ENCODE peak calls at places on chromosomes 5 and 9, in four cellular contexts. K is endothelial cell, J is dorsolateral prefrontal cortex, Z is MCF 10A. I is an unnamed sample.

GRCh38 chr9:99868845-99869244 is 37.6 kb upstream of the STX17 start:
- DNase-seq in K (no peak), J (no peak), Z (peak; percentile 3), I (no peak)

GRCh38 chr9:6355728-6356127 is 27.6 kb downstream of the TPD52L3 start:
- DNase-seq in K (no peak), J (no peak), Z (peak; percentile 39), I (no peak)

GRCh38 chr5:127928053-127928452 is 155.5 kb upstream of the SLC12A2 start:
- DNase-seq in K (no peak), J (no peak), Z (no peak), I (no peak)

GRCh38 chr5:158013303-158013702 is 154.4 kb upstream of the CLINT1 start:
- DNase-seq in K (no peak), J (no peak), Z (no peak), I (no peak)

GRCh38 chr9:97059661-97060060 is 20.7 kb upstream of the CTSV start:
- DNase-seq in K (no peak), J (no peak), Z (peak; percentile 80), I (no peak)

GRCh38 chr5:93717162-93717561 is 24.2 kb downstream of the POU5F2 start:
- DNase-seq in K (no peak), J (no peak), Z (peak; percentile 51), I (no peak)

GRCh38 chr5:156879665-156880285 is 29.7 kb downstream of the PPP1R2B start:
- DNase-seq in K (no peak), J (no peak), Z (no peak), I (no peak)

GRCh38 chr9:98240475-98240874 is 15.0 kb downstream of the TBC1D2 start:
- DNase-seq in K (no peak), J (no peak), Z (no peak), I (no peak)

GRCh38 chr5:133977161-133977787 is 8.8 kb upstream of the C5orf15 start:
- DNase-seq in K (no peak), J (no peak), Z (no peak), I (no peak)

GRCh38 chr5:68178579-68178978 is 37.0 kb upstream of the PIK3R1 start:
- DNase-seq in K (no peak), J (no peak), Z (peak; percentile 79), I (no peak)

GRCh38 chr5:164844348-164844747 is 1338.9 kb downstream of the MAT2B start:
- DNase-seq in K (no peak), J (no peak), Z (no peak), I (no peak)

GRCh38 chr9:129617167-129617566 is 3.7 kb downstream of the C9orf50 start:
- DNase-seq in K (no peak), J (no peak), Z (peak; percentile 53), I (no peak)

GRCh38 chr5:140220032-140220697 is 45.2 kb downstream of the CYSTM1 start:
- DNase-seq in K (no peak), J (no peak), Z (no peak), I (no peak)

GRCh38 chr5:180468732-180469585 is 25.2 kb upstream of the CNOT6 start:
- DNase-seq in K (no peak), J (no peak), Z (no peak), I (no peak)

GRCh38 chr9:35367451-35367850 is 122.5 kb upstream of the RUSC2 start:
- DNase-seq in K (no peak), J (no peak), Z (peak; percentile 73), I (no peak)

GRCh38 chr9:114272739-114273431 is 50.0 kb upstream of the ORM1 start:
- DNase-seq in K (no peak), J (no peak), Z (no peak), I (no peak)

GRCh38 chr5:14188778-14189177 is 45.6 kb downstream of the TRIO start:
- DNase-seq in K (no peak), J (no peak), Z (no peak), I (no peak)

GRCh38 chr5:126681970-126682369 is 81.2 kb downstream of the PHAX start:
- DNase-seq in K (no peak), J (no peak), Z (no peak), I (no peak)

GRCh38 chr5:14109041-14109747 is 33.9 kb upstream of the TRIO start:
- DNase-seq in K (no peak), J (no peak), Z (peak; percentile 28), I (no peak)

GRCh38 chr9:133701981-133702797 is 36.0 kb downstream of the SARDH start:
- DNase-seq in K (no peak), J (no peak), Z (no peak), I (no peak)

GRCh38 chr9:137778336-137778735 is 99.2 kb upstream of the CACNA1B start:
- DNase-seq in K (no peak), J (no peak), Z (no peak), I (no peak)

GRCh38 chr9:92763721-92764380 is 782 bp downstream of the BICD2 start:
- DNase-seq in K (peak; percentile 53), J (no peak), Z (no peak), I (no peak)

GRCh38 chr5:95701074-95701473 is 18.3 kb upstream of the SPATA9 start:
- DNase-seq in K (no peak), J (no peak), Z (no peak), I (no peak)

GRCh38 chr9:137301086-137301947 is 754 bp downstream of the NRARP start:
- DNase-seq in K (peak; percentile 61), J (no peak), Z (peak; percentile 56), I (no peak)

GRCh38 chr5:139668064-139668880 is 20.1 kb downstream of the CXXC5 start:
- DNase-seq in K (peak; percentile 54), J (no peak), Z (peak; percentile 74), I (no peak)

GRCh38 chr9:105415344-105415980 is 32.4 kb upstream of the FSD1L start:
- DNase-seq in K (peak; percentile 66), J (peak; percentile 35), Z (peak; percentile 73), I (peak; percentile 71)

GRCh38 chr9:105418588-105419108 is 29.2 kb upstream of the FSD1L start:
- DNase-seq in K (no peak), J (no peak), Z (no peak), I (no peak)

GRCh38 chr9:105416840-105417239 is 31.0 kb upstream of the FSD1L start:
- DNase-seq in K (no peak), J (no peak), Z (no peak), I (no peak)

DNA sequence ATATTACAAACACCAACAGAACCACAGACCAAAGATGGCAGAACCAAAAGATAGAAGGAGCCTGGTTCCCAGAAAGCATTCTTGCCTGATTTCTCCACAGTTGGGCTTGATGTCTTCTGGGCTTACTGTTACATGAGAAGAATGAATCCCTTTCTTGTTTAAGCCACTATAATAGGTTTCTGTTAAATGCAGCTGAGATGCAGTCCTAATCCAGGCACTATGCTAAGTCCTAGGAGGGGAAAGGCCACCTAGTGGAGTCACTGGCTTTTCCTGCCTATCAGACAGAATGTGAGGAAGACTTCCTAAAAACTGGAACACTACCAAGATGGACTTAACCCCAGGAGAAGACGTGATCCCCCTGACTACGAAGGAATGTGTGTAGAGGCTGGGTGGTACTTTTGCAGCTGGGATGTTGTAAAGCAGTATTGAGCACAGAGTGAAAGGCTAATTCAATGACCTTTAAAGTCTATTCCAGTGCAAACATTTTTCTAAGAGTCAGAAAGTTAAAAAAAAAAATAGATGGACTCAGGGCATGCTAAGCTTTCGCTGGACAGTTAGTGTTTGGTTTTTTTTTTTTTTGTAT is 34.3 kb upstream of the FSD1L start:
- DNase-seq in K (no peak), J (no peak), Z (peak; percentile 55), I (no peak)
- TF ChIP-seq CTCF in K (no peak), J (peak; percentile 26), Z (peak; percentile 30), I (peak; percentile 27)

GRCh38 chr9:84966876-84967830 is 297.6 kb downstream of the NTRK2 start:
- DNase-seq in K (peak; percentile 66), J (peak; percentile 60), Z (no peak), I (no peak)
- TF ChIP-seq CTCF in K (peak; percentile 72), J (peak; percentile 25), Z (no peak), I (no peak)

DNA sequence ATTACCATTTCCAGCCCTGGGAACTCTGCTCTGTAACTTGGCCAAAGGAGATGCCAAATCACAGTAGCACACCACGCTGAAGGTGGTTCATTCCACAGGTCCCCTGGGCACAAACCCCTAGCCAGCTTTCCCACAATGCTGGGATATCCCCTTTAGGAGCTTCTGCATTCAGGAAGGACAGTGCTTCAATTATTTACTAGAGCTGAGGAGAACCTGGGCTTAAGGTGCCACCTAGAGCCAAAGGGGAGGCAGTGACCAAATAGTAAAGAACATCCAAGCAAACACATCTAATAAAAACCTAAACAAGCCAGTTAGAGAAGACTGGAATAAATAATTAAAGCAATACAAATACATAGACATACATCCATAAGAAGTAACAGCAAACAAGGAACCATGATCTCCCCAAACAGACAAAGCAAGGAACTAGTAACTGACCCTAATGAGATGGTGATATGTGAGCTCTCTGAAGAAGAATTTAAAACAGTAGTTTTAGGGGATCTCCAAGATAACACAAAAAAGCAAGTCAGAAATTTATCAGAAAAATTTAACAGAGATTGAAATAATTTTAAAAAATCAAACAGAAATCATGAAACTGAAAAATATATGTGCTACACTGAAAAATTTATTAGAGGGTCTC is 14.6 kb downstream of the KIF4B start:
- DNase-seq in K (no peak), J (no peak), Z (peak; percentile 58), I (no peak)
- TF ChIP-seq CTCF in K (no peak), J (no peak), Z (peak; percentile 67), I (no peak)

DNA sequence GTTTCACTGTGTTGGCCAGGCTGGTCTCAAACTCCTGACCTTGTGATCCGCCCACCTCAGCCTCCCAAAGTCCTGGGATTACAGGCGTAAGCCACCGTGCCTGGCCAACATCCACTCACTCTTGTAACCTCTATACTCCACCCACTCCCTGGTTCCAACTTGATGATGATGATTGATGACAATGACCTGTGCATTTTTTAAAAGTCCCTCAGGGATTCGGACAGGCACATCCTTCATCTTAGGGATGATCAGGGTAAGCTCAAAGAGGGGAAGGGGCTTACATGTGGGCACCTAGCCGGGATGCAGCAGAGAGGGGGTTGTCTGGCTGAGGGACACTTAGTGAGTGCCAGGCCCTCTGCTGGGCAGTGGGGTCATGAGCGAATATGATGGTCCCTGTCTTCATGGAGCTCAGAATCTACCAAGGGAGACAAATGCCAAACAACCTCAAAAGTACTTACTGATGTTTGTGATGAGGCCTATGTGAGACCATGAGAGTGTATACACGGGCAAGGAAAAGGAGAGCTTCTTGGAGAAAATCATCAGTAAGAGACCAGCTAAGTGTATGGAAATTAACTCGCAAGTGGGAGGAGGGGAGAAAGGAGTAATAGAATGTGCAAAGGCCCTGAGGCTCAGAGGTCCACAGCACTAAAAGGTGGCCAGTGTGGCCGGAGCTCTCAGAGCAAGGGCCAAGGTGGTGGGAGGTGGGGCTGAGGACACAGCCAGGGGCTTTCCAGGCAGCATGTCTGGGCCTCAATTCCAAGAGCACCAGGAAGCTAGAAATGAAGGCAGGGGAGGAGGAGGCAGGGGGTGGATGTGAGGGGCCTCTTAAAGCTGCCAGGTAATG is 27.4 kb downstream of the LHX2 start:
- DNase-seq in K (no peak), J (no peak), Z (no peak), I (no peak)
- TF ChIP-seq CTCF in K (no peak), J (no peak), Z (no peak), I (no peak)

GRCh38 chr5:36870399-36871040 is 6.0 kb upstream of the NIPBL start:
- DNase-seq in K (no peak), J (no peak), Z (peak; percentile 75), I (no peak)
- TF ChIP-seq CTCF in K (peak; percentile 75), J (peak; percentile 71), Z (peak; percentile 65), I (peak; percentile 47)

GRCh38 chr9:38447703-38448102 is 23.4 kb upstream of the IGFBPL1 start:
- DNase-seq in K (no peak), J (no peak), Z (no peak), I (no peak)

GRCh38 chr9:38445154-38446043 is 21.1 kb upstream of the IGFBPL1 start:
- DNase-seq in K (no peak), J (no peak), Z (no peak), I (no peak)

GRCh38 chr9:38453835-38454234 is 29.6 kb upstream of the IGFBPL1 start:
- DNase-seq in K (no peak), J (no peak), Z (no peak), I (no peak)

GRCh38 chr9:38451162-38451561 is 26.9 kb upstream of the IGFBPL1 start:
- DNase-seq in K (no peak), J (no peak), Z (no peak), I (no peak)
- TF ChIP-seq CTCF in K (no peak), J (no peak), Z (no peak), I (no peak)